ENCODE peak calls at places on chromosomes 11 and 22, in five cellular contexts. K is effector CD4-positive, alpha-beta T cell; U is iris pigment epithelial cell; I is T follicular helper cell; M is caudate nucleus. Z is an unnamed sample.

GRCh38 chr11:26442131-26442530 is 110.2 kb downstream of the ANO3 start:
- DNase-seq in K (no peak), M (no peak), U (peak; percentile 29), I (no peak), Z (no peak)

GRCh38 chr22:20087319-20088262 is 7.5 kb downstream of the DGCR8 start:
- DNase-seq in M (no peak), K (no peak), U (no peak), I (no peak), Z (no peak)

GRCh38 chr11:62433141-62433543 is 14.3 kb downstream of the SCGB1A1 start:
- DNase-seq in U (no peak), K (no peak), I (no peak), M (no peak), Z (peak; percentile 86)

GRCh38 chr11:120337133-120337895 is 1.1 kb downstream of the ARHGEF12 start:
- DNase-seq in I (no peak), U (peak; percentile 30), M (peak; percentile 59), K (no peak), Z (no peak)

GRCh38 chr11:108609681-108610080 is 16.1 kb upstream of the EXPH5 start:
- DNase-seq in U (peak; percentile 73), I (no peak), K (no peak), M (no peak), Z (no peak)

GRCh38 chr11:120134931-120135228 is 3.0 kb downstream of the TRIM29 start:
- DNase-seq in U (no peak), K (no peak), M (no peak), I (no peak), Z (no peak)

GRCh38 chr22:50621948-50622722 is 5.8 kb downstream of the ARSA start:
- DNase-seq in I (no peak), U (no peak), K (no peak), M (no peak), Z (no peak)

GRCh38 chr11:110432713-110433392 is 3.1 kb downstream of the FDX1 start:
- DNase-seq in I (no peak), M (no peak), U (peak; percentile 60), K (no peak), Z (no peak)

GRCh38 chr11:62911137-62912130 is 9.7 kb downstream of the CHRM1 start:
- DNase-seq in M (no peak), I (no peak), U (peak; percentile 25), K (no peak), Z (no peak)

GRCh38 chr11:74839971-74840370 is 91.3 kb downstream of the RNF169 start:
- DNase-seq in K (no peak), U (no peak), M (no peak), I (no peak), Z (no peak)

GRCh38 chr22:30290679-30291333 is 1.5 kb upstream of the CASTOR1 start:
- DNase-seq in M (peak; percentile 75), K (no peak), I (no peak), U (peak; percentile 63), Z (no peak)

GRCh38 chr11:111561801-111562325 is 21.3 kb downstream of the LAYN start:
- DNase-seq in M (no peak), K (no peak), I (no peak), U (peak; percentile 89), Z (no peak)

GRCh38 chr11:17692931-17693330 is 26.4 kb upstream of the MYOD1 start:
- DNase-seq in K (no peak), M (no peak), I (no peak), U (no peak), Z (no peak)

GRCh38 chr11:11230802-11231562 is 122.1 kb downstream of the CSNK2A3 start:
- DNase-seq in I (no peak), U (no peak), K (no peak), M (no peak), Z (no peak)

GRCh38 chr22:27962268-27963191 is 43.5 kb upstream of the PITPNB start:
- DNase-seq in K (no peak), M (no peak), U (no peak), I (no peak), Z (no peak)

GRCh38 chr11:125446279-125446678 is 49.8 kb downstream of the FEZ1 start:
- DNase-seq in I (no peak), M (no peak), K (no peak), U (no peak), Z (no peak)

GRCh38 chr11:72823105-72823804 is 9.0 kb downstream of the ATG16L2 start:
- DNase-seq in U (no peak), K (no peak), M (no peak), I (no peak), Z (no peak)

GRCh38 chr11:86703992-86704391 is 31.6 kb upstream of the ME3 start:
- DNase-seq in M (no peak), I (no peak), U (no peak), K (no peak), Z (no peak)

GRCh38 chr11:88357323-88358039 is 19.9 kb upstream of the CTSC start:
- DNase-seq in U (peak; percentile 73), I (no peak), M (no peak), K (no peak), Z (no peak)

GRCh38 chr22:22691055-22691454 is 46.6 kb downstream of the GGTLC2 start:
- DNase-seq in M (no peak), I (no peak), U (peak; percentile 37), K (no peak), Z (no peak)